ENCODE peak calls at places on chromosome 14, in six cellular contexts. K is IMR-90, P is GM23248, X is ascending aorta, E is lung, S is A673. G is an unnamed sample. For H3K9me3, the result is how much of the 10 kb centered on the place peaks cover.

GRCh38 chr14:92987713-92988510 is 65.0 kb downstream of the CHGA start:
- DNase-seq in X (no peak), S (no peak), P (no peak), E (no peak), K (no peak), G (no peak)

GRCh38 chr14:100830681-100831080 is 4.8 kb downstream of the MEG3 start:
- DNase-seq in E (no peak), K (no peak), X (no peak), P (no peak), S (peak), G (no peak)

GRCh38 chr14:42002139-42002538 is 395.5 kb downstream of the LRFN5 start:
- DNase-seq in S (no peak), E (no peak), P (peak), K (peak), X (no peak), G (no peak)

GRCh38 chr14:22955702-22956575 is 951 bp downstream of the HAUS4 start:
- DNase-seq in P (peak), X (no peak), K (no peak), S (no peak), E (no peak), G (no peak)

GRCh38 chr14:94203473-94204210 is 29.5 kb downstream of the PPP4R4 start:
- DNase-seq in X (no peak), S (no peak), E (no peak), K (no peak), P (peak), G (no peak)

GRCh38 chr14:93133476-93133875 is 17.8 kb upstream of the ITPK1 start:
- DNase-seq in X (no peak), E (no peak), P (peak), S (peak), K (peak), G (no peak)

GRCh38 chr14:32635103-32635719 is 303.5 kb upstream of the NPAS3 start:
- DNase-seq in X (no peak), E (no peak), P (peak), K (peak), S (peak), G (no peak)

GRCh38 chr14:23034498-23035302 is at the start of gene PSMB5:
- DNase-seq in P (peak), K (peak), E (peak), X (peak), S (peak), G (peak)

GRCh38 chr14:21106191-21106505 is 5.3 kb downstream of the TMEM253 start:
- DNase-seq in X (no peak), K (no peak), S (peak), P (peak), E (no peak), G (no peak)

GRCh38 chr14:26381405-26381804 is 216.4 kb downstream of the NOVA1 start:
- DNase-seq in S (no peak), E (no peak), X (no peak), K (no peak), P (no peak), G (no peak)

GRCh38 chr14:54805080-54805479 is 97.5 kb downstream of the GCH1 start:
- DNase-seq in K (no peak), S (no peak), X (no peak), P (no peak), E (no peak), G (no peak)

GRCh38 chr14:54805521-54806322 is 96.9 kb downstream of the GCH1 start:
- DNase-seq in K (peak), X (no peak), S (peak), E (peak), P (peak), G (peak)

GRCh38 chr14:54803396-54803795 is 99.2 kb downstream of the GCH1 start:
- DNase-seq in E (no peak), X (no peak), P (no peak), K (no peak), S (no peak), G (no peak)

GRCh38 chr14:54803926-54804719 is 98.5 kb downstream of the GCH1 start:
- DNase-seq in E (no peak), X (no peak), S (no peak), K (no peak), P (no peak), G (no peak)

GRCh38 chr14:54804720-54805060 is 97.9 kb downstream of the GCH1 start:
- DNase-seq in X (no peak), K (no peak), E (no peak), P (no peak), S (no peak), G (no peak)
- H3K9me3 ChIP-seq in X (under half), K (under half), E (under half), P (under half), S (under half), G (under half)

GRCh38 chr14:102824832-102825231 is 47.6 kb downstream of the TRAF3 start:
- DNase-seq in S (peak), K (peak), P (peak), X (no peak), E (no peak), G (no peak)

GRCh38 chr14:102826751-102827675 is 49.8 kb downstream of the TRAF3 start:
- DNase-seq in X (no peak), S (no peak), P (no peak), E (no peak), K (no peak), G (no peak)

GRCh38 chr14:102827716-102828115 is 50.5 kb downstream of the TRAF3 start:
- DNase-seq in P (no peak), X (no peak), K (peak), S (no peak), E (no peak), G (no peak)

GRCh38 chr14:102825307-102826095 is 48.3 kb downstream of the TRAF3 start:
- DNase-seq in X (no peak), P (no peak), E (no peak), S (no peak), K (no peak), G (no peak)

DNA sequence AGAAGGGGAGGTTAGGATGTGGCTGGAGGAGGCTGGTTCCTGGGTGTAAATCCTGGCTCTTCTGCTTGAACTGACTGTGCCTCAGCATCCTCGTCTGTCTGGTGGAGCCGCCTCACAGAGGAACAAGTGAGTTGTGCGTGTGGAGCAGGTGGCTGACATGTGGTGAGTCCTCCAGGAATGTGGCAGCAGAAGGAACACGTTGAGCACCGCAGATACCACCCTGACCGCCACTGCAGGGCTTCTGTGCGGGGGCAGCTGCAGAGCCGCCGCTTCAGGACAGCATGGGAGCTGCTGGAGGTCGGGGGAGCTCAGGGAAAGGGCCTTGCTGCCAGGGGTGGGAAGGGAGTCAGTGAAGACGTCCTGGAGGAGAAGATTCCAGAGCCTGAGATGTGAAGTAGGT is 48.9 kb downstream of the TRAF3 start:
- DNase-seq in K (no peak), P (no peak), S (no peak), E (no peak), X (no peak), G (no peak)
- H3K9me3 ChIP-seq in K (under half), P (under half), S (under half), E (under half), X (under half), G (under half)

DNA sequence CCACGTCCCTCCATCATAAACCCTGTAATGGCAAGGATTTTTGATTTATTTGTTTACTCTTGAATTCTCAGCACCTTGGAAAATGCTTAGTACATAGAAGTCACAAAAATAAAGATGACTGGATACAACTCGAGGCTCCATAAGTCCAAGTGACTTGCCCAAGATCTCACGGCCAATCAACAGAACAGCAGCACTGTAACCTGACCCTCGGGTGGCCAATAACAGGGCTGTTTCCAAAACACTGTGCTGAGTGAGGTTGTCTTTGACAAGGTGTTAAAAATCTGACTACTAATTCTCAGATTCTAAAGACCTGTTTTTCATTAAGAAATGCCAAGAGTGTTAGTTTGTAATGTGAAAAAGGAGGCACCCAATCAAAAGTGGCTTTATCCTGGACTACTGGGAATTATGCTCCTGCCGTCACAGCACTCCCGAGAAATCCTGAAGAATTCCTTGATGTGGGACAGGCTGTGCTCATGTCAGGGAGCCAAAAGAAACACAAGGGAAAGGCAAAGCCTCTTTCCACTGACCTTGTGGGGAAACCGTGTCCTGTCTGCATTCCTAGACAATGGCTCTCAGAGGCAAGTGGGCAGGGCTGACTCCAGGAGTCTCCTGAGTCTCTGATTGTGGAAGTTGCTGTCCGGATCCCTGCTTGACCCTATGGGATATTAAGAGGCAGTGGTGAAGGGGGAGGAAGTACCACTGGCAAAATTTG is 204.7 kb upstream of the PELI2 start:
- DNase-seq in E (no peak), K (peak), X (no peak), S (no peak), P (no peak), G (no peak)
- H3K9me3 ChIP-seq in E (under half), K (under half), X (under half), S (under half), P (under half), G (under half)

DNA sequence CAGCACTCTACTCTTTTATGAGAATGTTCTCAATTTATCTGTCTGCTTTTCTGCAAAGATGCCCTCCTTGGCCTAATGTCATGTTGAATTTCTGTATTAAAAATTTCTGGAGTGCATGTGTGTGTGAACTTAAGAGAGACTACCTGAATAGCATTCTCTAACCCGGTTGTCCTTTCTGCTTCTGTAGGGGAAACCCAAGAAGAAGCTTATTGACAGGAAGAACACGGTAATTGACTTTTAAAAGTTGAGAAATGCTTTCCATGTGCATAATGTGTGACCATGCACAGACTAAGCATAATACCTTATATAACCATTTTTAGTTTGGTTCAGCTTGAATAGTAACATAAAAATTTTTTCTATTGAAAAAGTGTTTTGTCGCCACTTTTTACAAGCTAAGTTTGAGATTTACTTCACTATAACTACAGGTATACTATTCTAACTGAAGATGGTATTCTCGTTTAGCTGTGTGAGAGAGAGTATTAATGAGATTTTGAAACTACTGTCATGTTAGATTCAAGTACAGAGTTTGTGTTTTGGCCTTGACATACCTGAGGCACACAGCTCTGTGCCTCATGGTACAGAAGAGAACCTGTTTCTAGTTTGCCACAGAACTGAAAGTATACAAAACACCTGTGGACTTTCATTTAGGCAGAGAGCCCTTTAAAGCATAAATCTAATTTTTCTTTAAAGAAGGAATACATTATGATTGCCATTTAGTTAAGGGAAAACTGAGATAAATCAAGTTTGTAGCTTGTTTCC is 96.8 kb downstream of the TTLL5 start:
- DNase-seq in X (no peak), E (no peak), P (no peak), K (no peak), S (no peak), G (no peak)
- H3K9me3 ChIP-seq in X (under half), E (under half), P (under half), K (under half), S (under half), G (under half)

GRCh38 chr14:29603721-29604120 is 323.9 kb downstream of the PRKD1 start:
- DNase-seq in S (no peak), X (no peak), P (no peak), K (no peak), E (no peak), G (no peak)
- H3K9me3 ChIP-seq in S (under half), X (under half), P (under half), K (under half), E (under half), G (under half)

DNA sequence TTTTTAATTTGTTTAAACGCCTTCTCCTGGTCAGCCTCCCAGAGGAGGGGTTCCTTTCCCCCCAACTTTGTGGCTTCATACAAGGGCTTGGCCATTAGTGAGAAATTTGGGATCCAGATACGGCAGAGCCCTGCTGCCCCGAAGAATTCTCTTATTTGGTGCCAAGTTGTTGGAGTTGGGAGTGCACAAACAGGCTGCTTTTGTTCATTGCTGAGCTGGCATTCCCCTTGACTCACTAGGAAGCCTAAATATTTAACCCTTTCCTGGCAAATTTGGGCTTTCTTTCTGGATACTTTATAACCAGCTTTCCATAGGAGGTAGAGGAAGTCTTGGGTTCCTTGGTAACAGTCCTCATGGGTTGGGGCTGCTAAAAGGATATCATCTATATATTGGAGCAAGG is 10.3 kb upstream of the ADAM21 start:
- DNase-seq in X (no peak), S (no peak), K (no peak), P (no peak), E (no peak), G (no peak)
- H3K9me3 ChIP-seq in X (under half), S (under half), K (under half), P (under half), E (under half), G (under half)

GRCh38 chr14:85401396-85401795 is 128.5 kb upstream of the FLRT2 start:
- DNase-seq in S (no peak), P (no peak), E (no peak), X (no peak), K (no peak), G (no peak)
- H3K9me3 ChIP-seq in S (under half), P (under half), E (under half), X (under half), K (under half), G (under half)

GRCh38 chr14:49582211-49582977 is 3.8 kb downstream of the RPS29 start:
- DNase-seq in S (no peak), P (no peak), X (no peak), E (no peak), K (no peak), G (no peak)
- H3K9me3 ChIP-seq in S (under half), P (under half), X (under half), E (under half), K (under half), G (under half)